ENCODE peak calls at places on chromosomes 6 and 20, in nine cellular contexts. D is IMR-90, P is PC-9, N is transverse colon, W is sigmoid colon, T is fibroblast of the aortic adventitia, E is HCT116, V is adrenal gland, Q is AG04450. M is an unnamed sample.

GRCh38 chr6:108958900-108959770 is 110.9 kb downstream of the ARMC2 start:
- DNase-seq in Q (no peak), D (no peak), N (no peak), W (no peak), V (no peak), T (no peak), P (no peak), E (no peak), M (no peak)

GRCh38 chr20:35398660-35399144 is 13.1 kb downstream of the UQCC1 start:
- DNase-seq in Q (no peak), D (peak), V (no peak), N (no peak), T (peak), E (no peak), P (no peak), W (no peak), M (no peak)

GRCh38 chr20:61184194-61184593 is 67.9 kb upstream of the CDH4 start:
- DNase-seq in N (no peak), V (no peak), Q (no peak), D (no peak), T (no peak), W (no peak), P (no peak), E (no peak), M (no peak)

GRCh38 chr6:168013250-168013915 is 15.9 kb downstream of the KIF25 start:
- DNase-seq in E (no peak), V (no peak), T (no peak), W (no peak), Q (no peak), P (no peak), D (no peak), N (no peak), M (no peak)

GRCh38 chr6:1606533-1607235 is 3.0 kb upstream of the FOXC1 start:
- DNase-seq in W (no peak), T (no peak), V (no peak), D (no peak), E (no peak), P (no peak), Q (no peak), N (no peak), M (no peak)

GRCh38 chr20:50731055-50731929 is at the start of gene PARD6B:
- DNase-seq in E (peak), T (peak), D (peak), V (peak), W (peak), N (peak), P (peak), Q (peak), M (peak)

GRCh38 chr20:9839626-9840025 is 750 bp upstream of the PAK5 start:
- DNase-seq in W (no peak), D (no peak), Q (no peak), V (no peak), E (no peak), P (no peak), T (no peak), N (no peak), M (no peak)

GRCh38 chr6:50030777-50031562 is 9.2 kb upstream of the DEFB110 start:
- DNase-seq in D (peak), W (no peak), E (peak), V (peak), Q (no peak), T (no peak), P (no peak), N (no peak), M (no peak)

GRCh38 chr6:138406443-138406842 is 2.4 kb downstream of the HEBP2 start:
- DNase-seq in V (no peak), D (no peak), Q (no peak), T (no peak), N (peak), W (no peak), E (no peak), P (no peak), M (no peak)

GRCh38 chr6:37919417-37920157 is 100.1 kb downstream of the ZFAND3 start:
- DNase-seq in V (no peak), P (no peak), D (peak), N (no peak), T (peak), E (no peak), W (no peak), Q (peak), M (no peak)

GRCh38 chr6:141483561-141484061 is 649.1 kb upstream of the GJE1 start:
- DNase-seq in P (no peak), D (peak), N (peak), E (no peak), W (no peak), T (peak), Q (peak), V (peak), M (no peak)

GRCh38 chr6:18139935-18140621 is 14.8 kb downstream of the TPMT start:
- DNase-seq in E (no peak), N (peak), Q (no peak), D (no peak), T (no peak), V (no peak), P (no peak), W (no peak), M (no peak)

GRCh38 chr6:170525795-170526194 is 27.3 kb downstream of the PSMB1 start:
- DNase-seq in W (no peak), N (no peak), P (no peak), D (no peak), Q (no peak), E (no peak), T (no peak), V (no peak), M (no peak)

DNA sequence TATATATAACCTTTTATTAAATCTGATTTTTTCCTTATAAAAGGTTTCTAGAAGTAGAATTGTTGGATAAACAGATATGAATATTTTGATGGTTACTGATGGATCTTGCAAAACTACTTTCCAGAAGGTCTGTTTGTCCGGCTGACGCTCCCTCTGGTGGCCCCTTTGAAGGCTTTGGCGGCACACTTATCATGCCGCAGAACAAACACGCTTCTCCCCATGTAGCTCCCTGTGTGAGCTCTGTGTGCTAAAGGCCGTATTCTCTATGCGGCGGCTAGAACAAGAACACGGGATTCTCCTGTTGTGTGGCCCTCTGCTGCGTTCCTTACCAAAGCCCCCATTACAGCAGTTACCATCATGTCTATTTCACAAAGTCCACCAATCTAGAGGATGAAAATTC is 30.0 kb downstream of the PPP1R3G start:
- DNase-seq in D (peak), T (peak), Q (no peak), N (peak), V (no peak), P (no peak), E (no peak), W (no peak), M (no peak)
- TF ChIP-seq CTCF in D (peak), T (peak), Q (peak), N (peak), V (no peak), P (no peak), E (no peak), W (no peak), M (no peak)

GRCh38 chr6:44645276-44645675 is 257.8 kb downstream of the CDC5L start:
- DNase-seq in N (no peak), D (no peak), Q (no peak), V (no peak), W (no peak), P (no peak), T (no peak), E (no peak), M (no peak)
- TF ChIP-seq CTCF in N (no peak), D (peak), Q (peak), V (peak), W (no peak), P (no peak), T (peak), E (peak), M (no peak)

GRCh38 chr20:4008877-4009276 is 6.5 kb downstream of the RNF24 start:
- DNase-seq in V (no peak), W (no peak), T (no peak), Q (no peak), D (no peak), E (no peak), P (no peak), N (no peak), M (no peak)
- TF ChIP-seq CTCF in V (no peak), W (no peak), T (no peak), Q (no peak), D (no peak), E (peak), P (no peak), N (no peak), M (no peak)

GRCh38 chr20:45080867-45081616 is 19.9 kb downstream of the KCNS1 start:
- DNase-seq in E (peak), Q (no peak), V (no peak), N (no peak), T (no peak), P (no peak), D (peak), W (no peak), M (no peak)
- TF ChIP-seq CTCF in E (no peak), Q (peak), V (peak), N (peak), T (peak), P (peak), D (peak), W (no peak), M (no peak)

GRCh38 chr6:121451250-121451649 is 15.8 kb downstream of the GJA1 start:
- DNase-seq in N (no peak), D (no peak), V (no peak), T (no peak), Q (no peak), W (no peak), E (no peak), P (no peak), M (no peak)

GRCh38 chr6:121450242-121450641 is 14.8 kb downstream of the GJA1 start:
- DNase-seq in Q (no peak), P (no peak), V (no peak), E (no peak), D (no peak), T (no peak), N (no peak), W (no peak), M (no peak)

GRCh38 chr6:121443953-121444590 is 8.6 kb downstream of the GJA1 start:
- DNase-seq in W (no peak), V (peak), D (no peak), N (no peak), Q (no peak), T (peak), E (no peak), P (no peak), M (no peak)

GRCh38 chr6:121453191-121453590 is 17.7 kb downstream of the GJA1 start:
- DNase-seq in V (no peak), P (no peak), D (no peak), T (no peak), E (no peak), Q (no peak), W (no peak), N (no peak), M (no peak)

DNA sequence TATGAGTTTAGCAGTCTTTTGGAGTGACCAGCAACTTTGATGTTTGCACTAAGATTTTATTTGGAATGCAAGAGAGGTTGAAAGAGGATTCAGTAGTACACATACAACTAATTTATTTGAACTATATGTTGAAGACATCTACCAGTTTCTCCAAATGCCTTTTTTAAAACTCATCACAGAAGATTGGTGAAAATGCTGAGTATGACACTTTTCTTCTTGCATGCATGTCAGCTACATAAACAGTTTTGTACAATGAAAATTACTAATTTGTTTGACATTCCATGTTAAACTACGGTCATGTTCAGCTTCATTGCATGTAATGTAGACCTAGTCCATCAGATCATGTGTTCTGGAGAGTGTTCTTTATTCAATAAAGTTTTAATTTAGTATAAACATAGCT is 13.9 kb downstream of the GJA1 start:
- DNase-seq in P (no peak), Q (no peak), T (no peak), V (no peak), N (no peak), W (no peak), D (no peak), E (no peak), M (no peak)
- TF ChIP-seq CTCF in P (no peak), Q (no peak), T (no peak), V (no peak), N (no peak), W (no peak), D (no peak), E (no peak), M (no peak)

DNA sequence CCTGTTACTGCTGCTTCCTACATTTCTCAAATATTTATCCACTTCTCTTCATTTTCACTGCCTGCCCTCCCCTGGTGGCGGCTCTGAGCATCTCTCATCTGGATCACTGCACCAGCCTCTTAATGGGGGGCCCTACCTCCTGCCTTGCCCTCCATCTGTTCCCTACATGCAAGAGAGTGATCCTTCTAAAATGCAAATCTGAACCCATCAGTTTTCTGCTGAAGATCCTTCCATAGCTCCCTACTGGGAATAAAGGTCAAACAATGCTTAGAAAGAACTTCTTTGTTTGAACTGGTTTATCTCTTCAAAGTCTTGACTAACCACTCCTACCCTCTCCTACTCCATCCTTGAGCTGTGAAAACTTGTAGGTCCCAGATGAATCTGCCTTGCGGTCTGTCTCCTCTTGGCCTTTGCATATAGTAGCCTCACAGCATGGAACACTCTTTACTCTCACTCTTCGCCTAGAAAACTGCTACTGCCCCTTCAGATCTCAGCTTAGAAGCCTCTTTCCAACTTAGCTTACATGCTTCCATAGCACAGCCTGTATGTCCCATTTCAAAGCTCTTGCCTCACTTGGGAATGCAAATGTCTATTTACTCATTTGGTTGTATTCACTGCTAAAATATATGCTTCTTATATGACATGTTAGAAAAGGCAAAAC is 119.3 kb downstream of the QRSL1 start:
- DNase-seq in W (no peak), V (no peak), Q (no peak), P (no peak), D (no peak), E (no peak), N (no peak), T (no peak), M (no peak)
- TF ChIP-seq CTCF in W (no peak), V (no peak), Q (peak), P (no peak), D (no peak), E (no peak), N (no peak), T (no peak), M (no peak)